ENCODE peak calls at places on chromosomes 11 and 22, in ten cellular contexts. G is transverse colon, L is sigmoid colon, P is lung, A is uterus, O is tibial artery, T is SK-N-SH, K is lower lobe of right lung, C is heart left ventricle, E is HCT116. B is an unnamed sample. For H3K36me3 and H3K4me1, the result is how much of the 10 kb centered on the place peaks cover.

GRCh38 chr11:117010808-117011540 is 87.3 kb downstream of the SIK3 start:
- DNase-seq in G (no peak), L (no peak), P (no peak), A (peak), O (no peak), T (no peak), K (no peak), C (no peak), E (no peak), B (no peak)

GRCh38 chr11:124758355-124759267 is 3.5 kb downstream of the ESAM start:
- DNase-seq in G (peak), L (peak), P (peak), A (no peak), O (peak), T (peak), K (peak), C (peak), E (peak), B (peak)

GRCh38 chr11:45030778-45031177 is 80.1 kb upstream of the TP53I11 start:
- DNase-seq in G (no peak), L (no peak), P (no peak), A (no peak), O (no peak), T (no peak), K (no peak), C (no peak), E (no peak), B (no peak)

GRCh38 chr11:78140392-78141077 is 1.1 kb upstream of the ALG8 start:
- DNase-seq in G (no peak), L (no peak), P (no peak), A (no peak), O (no peak), T (no peak), K (no peak), C (no peak), E (no peak), B (no peak)

GRCh38 chr11:60783911-60784310 is 1.2 kb upstream of the MS4A10 start:
- DNase-seq in G (no peak), L (no peak), P (no peak), A (no peak), O (no peak), T (no peak), K (peak), C (no peak), E (no peak), B (no peak)

GRCh38 chr22:30890689-30891442 is 77.7 kb downstream of the MORC2 start:
- DNase-seq in G (peak), L (peak), P (no peak), A (no peak), O (peak), T (peak), K (no peak), C (peak), E (peak), B (peak)

GRCh38 chr11:100574894-100575769 is 112.0 kb upstream of the ARHGAP42 start:
- DNase-seq in G (no peak), L (no peak), P (no peak), A (no peak), O (no peak), T (no peak), K (no peak), C (no peak), E (peak), B (no peak)

GRCh38 chr22:33865248-33865647 is 55.0 kb downstream of the LARGE1 start:
- DNase-seq in G (no peak), L (no peak), P (no peak), A (no peak), O (no peak), T (no peak), K (no peak), C (no peak), E (no peak), B (no peak)

GRCh38 chr11:69173925-69174591 is 18.3 kb downstream of the SMIM38 start:
- DNase-seq in G (no peak), L (no peak), P (no peak), A (no peak), O (no peak), T (no peak), K (no peak), C (no peak), E (no peak), B (no peak)

GRCh38 chr11:1832181-1832988 is 2.4 kb upstream of the SYT8 start:
- DNase-seq in G (peak), L (no peak), P (no peak), A (no peak), O (no peak), T (peak), K (peak), C (peak), E (no peak), B (peak)

GRCh38 chr11:102177974-102178631 is 67.9 kb downstream of the YAP1 start:
- DNase-seq in G (no peak), L (no peak), P (no peak), A (no peak), O (no peak), T (peak), K (no peak), C (no peak), E (peak), B (no peak)

GRCh38 chr22:46180370-46181137 is 30.2 kb downstream of the PPARA start:
- DNase-seq in G (no peak), L (no peak), P (no peak), A (no peak), O (no peak), T (no peak), K (no peak), C (no peak), E (no peak), B (no peak)

GRCh38 chr22:42257386-42257785 is 13.1 kb downstream of the TCF20 start:
- DNase-seq in G (no peak), L (no peak), P (no peak), A (no peak), O (no peak), T (no peak), K (no peak), C (no peak), E (no peak), B (no peak)
- TF ChIP-seq CTCF in G (no peak), L (no peak), P (no peak), A (no peak), O (no peak), T (no peak), K (no peak), C (no peak), E (no peak), B (no peak)

GRCh38 chr11:20403059-20403458 is 15.5 kb downstream of the PRMT3 start:
- DNase-seq in G (no peak), L (no peak), P (no peak), A (no peak), O (no peak), T (no peak), K (no peak), C (no peak), E (no peak), B (no peak)
- H3K36me3 ChIP-seq in G (under half), L (under half), P (under half), A (under half), O (half or more), T (under half), K (half or more), C (under half), E (under half), B (half or more)

GRCh38 chr11:96306600-96306932 is 36.4 kb downstream of the MAML2 start:
- DNase-seq in G (no peak), L (no peak), P (no peak), A (no peak), O (no peak), T (no peak), K (no peak), C (no peak), E (peak), B (no peak)

GRCh38 chr11:96301818-96302217 is 41.2 kb downstream of the MAML2 start:
- DNase-seq in G (no peak), L (no peak), P (no peak), A (no peak), O (no peak), T (no peak), K (no peak), C (no peak), E (no peak), B (no peak)

GRCh38 chr11:96303980-96304379 is 39.0 kb downstream of the MAML2 start:
- DNase-seq in G (no peak), L (no peak), P (no peak), A (no peak), O (no peak), T (no peak), K (no peak), C (no peak), E (no peak), B (no peak)

GRCh38 chr11:96299155-96299883 is 43.7 kb downstream of the MAML2 start:
- DNase-seq in G (no peak), L (no peak), P (no peak), A (no peak), O (no peak), T (no peak), K (no peak), C (no peak), E (no peak), B (no peak)

GRCh38 chr11:96303067-96303466 is 39.9 kb downstream of the MAML2 start:
- DNase-seq in G (no peak), L (no peak), P (no peak), A (no peak), O (no peak), T (no peak), K (no peak), C (no peak), E (no peak), B (no peak)
- H3K4me1 ChIP-seq in G (half or more), L (under half), P (under half), A (under half), O (half or more), T (under half), K (half or more), C (half or more), E (under half), B (under half)

DNA sequence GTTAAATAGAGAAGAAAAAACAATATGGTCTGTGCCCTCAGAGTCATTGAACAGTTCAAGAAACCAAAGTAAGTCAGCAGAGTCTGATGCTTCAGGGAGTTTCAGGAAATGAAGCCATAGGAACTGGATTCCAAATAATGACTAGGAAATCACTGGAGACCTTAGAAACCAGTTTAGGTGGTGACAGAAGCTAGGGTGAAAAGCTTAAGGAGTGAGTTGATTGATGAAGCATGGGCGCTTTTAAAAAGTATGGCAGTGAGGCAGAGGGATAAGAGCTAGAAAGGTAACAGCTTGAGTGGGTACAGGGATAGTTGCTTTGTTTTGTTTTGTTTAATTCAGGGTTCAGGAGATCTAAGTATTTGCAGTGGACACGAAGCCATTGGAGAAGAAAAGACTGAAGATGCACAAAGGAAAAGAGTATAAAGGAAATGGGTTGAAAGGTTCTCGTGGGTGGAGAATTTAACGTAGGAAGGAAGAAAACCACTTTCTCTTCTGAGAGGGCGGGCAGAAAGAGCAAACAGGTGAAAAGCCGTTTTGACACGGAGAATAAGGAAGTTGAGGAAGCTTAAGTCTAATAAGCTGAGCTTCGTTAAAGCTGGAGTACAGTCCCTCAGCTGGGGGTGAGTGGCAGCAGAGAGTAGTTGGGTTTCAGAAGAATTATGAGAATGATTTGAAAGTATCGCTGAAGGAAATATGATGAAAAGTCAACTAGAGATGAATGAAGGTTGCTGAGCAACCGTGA is 14.8 kb downstream of the SGSM3 start:
- DNase-seq in G (peak), L (no peak), P (no peak), A (no peak), O (no peak), T (no peak), K (no peak), C (no peak), E (no peak), B (no peak)
- TF ChIP-seq CTCF in G (no peak), L (no peak), P (no peak), A (no peak), O (no peak), T (no peak), K (no peak), C (no peak), E (no peak), B (no peak)

DNA sequence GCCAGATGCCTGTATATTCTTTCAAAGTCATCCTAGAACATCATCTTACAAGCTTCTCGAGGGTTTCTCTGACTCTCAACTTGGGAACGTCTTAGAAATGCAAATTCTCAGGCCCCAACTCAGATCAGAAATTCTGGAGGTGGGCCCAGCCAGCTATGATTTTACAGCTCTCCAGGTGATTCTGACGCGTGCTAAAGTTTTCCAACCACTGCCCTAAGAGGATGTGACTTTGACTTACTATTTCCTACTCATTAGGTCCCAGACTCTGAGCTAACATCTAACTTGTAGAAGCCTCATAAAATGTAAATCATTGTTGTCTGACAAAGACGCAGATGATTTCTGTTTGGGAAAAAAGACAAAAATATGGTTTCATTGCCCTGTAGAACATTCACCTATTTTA is 61.1 kb downstream of the IRAG1 start:
- DNase-seq in G (no peak), L (no peak), P (no peak), A (no peak), O (no peak), T (no peak), K (no peak), C (no peak), E (no peak), B (no peak)
- H3K36me3 ChIP-seq in G (under half), L (under half), P (under half), A (under half), O (half or more), T (under half), K (under half), C (under half), E (under half), B (under half)

DNA sequence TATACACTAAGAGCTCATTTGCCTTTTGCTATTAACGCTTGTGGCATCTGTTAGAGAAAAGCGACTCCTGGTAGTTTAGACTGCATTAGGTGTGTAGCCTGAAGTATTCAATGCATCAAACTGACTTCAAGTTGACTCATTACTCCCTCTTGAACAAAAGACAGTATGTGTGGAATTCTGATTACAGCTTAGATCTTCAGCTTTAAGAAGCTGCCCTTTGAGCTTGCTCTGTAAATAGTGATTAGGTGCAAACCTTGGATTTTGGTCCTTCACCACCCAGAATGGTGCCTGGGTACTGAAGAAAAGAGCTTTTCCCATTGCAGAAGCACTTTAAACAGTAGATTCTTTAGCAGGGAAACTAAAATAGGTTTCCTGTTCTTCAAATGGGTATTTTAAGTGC is 62.1 kb downstream of the FAT3 start:
- DNase-seq in G (no peak), L (no peak), P (no peak), A (no peak), O (no peak), T (no peak), K (no peak), C (no peak), E (no peak), B (no peak)
- H3K4me1 ChIP-seq in G (under half), L (under half), P (under half), A (under half), O (under half), T (under half), K (under half), C (under half), E (under half), B (under half)

B was measured in heart right ventricle.